ENCODE peak calls at places on chromosomes 2 and 18, in four cellular contexts. D, M, U and K are unnamed samples.

GRCh38 chr2:127584047-127584446 is 48.6 kb downstream of the MYO7B start:
- DNase-seq in M (no peak), D (no peak), U (no peak), K (no peak)

GRCh38 chr18:13444430-13445240 is 226.1 kb downstream of the LDLRAD4 start:
- DNase-seq in U (no peak), D (no peak), M (no peak), K (no peak)

GRCh38 chr2:183996825-183997823 is 601.2 kb upstream of the ZNF804A start:
- DNase-seq in M (no peak), U (no peak), D (no peak), K (peak)

GRCh38 chr2:42764096-42764495 is at the start of gene OXER1:
- DNase-seq in D (no peak), M (no peak), U (no peak), K (no peak)

GRCh38 chr2:19769513-19769912 is 132.3 kb downstream of the TTC32 start:
- DNase-seq in D (no peak), U (no peak), M (no peak), K (no peak)

GRCh38 chr2:25617948-25618646 is 55.3 kb downstream of the DTNB start:
- DNase-seq in M (no peak), D (no peak), U (peak), K (no peak)

GRCh38 chr2:201234167-201235139 is 25.9 kb upstream of the CASP8 start:
- DNase-seq in D (no peak), M (no peak), U (no peak), K (peak)

GRCh38 chr2:232300894-232301387 is 77.6 kb upstream of the ALPP start:
- DNase-seq in M (peak), U (no peak), D (no peak), K (no peak)

GRCh38 chr2:178579006-178579405 is 98.7 kb downstream of the PLEKHA3 start:
- DNase-seq in U (peak), M (no peak), D (no peak), K (no peak)

GRCh38 chr2:240393831-240394410 is 41.5 kb upstream of the GPC1 start:
- DNase-seq in D (no peak), M (no peak), U (no peak), K (no peak)

GRCh38 chr2:109176489-109176888 is 47.5 kb downstream of the SH3RF3 start:
- DNase-seq in U (no peak), M (no peak), D (no peak), K (no peak)

GRCh38 chr18:3593381-3593903 is 143.5 kb downstream of the TGIF1 start:
- DNase-seq in U (peak), D (no peak), M (no peak), K (peak)

GRCh38 chr18:45107425-45107824 is 426.7 kb downstream of the SETBP1 start:
- DNase-seq in U (peak), M (no peak), D (no peak), K (no peak)

GRCh38 chr18:8286303-8286702 is 322.9 kb upstream of the RAB12 start:
- DNase-seq in M (no peak), U (no peak), D (no peak), K (no peak)

GRCh38 chr2:205461678-205462665 is 220.3 kb upstream of the NRP2 start:
- DNase-seq in D (no peak), M (no peak), U (no peak), K (no peak)

GRCh38 chr2:2708575-2708974 is 377.5 kb upstream of the MYT1L start:
- DNase-seq in U (no peak), D (no peak), M (no peak), K (no peak)

GRCh38 chr2:219272351-219272750 is 6.8 kb upstream of the DNAJB2 start:
- DNase-seq in D (no peak), M (no peak), U (no peak), K (no peak)

GRCh38 chr2:222468338-222468737 is 44.0 kb downstream of the SGPP2 start:
- DNase-seq in D (no peak), U (no peak), M (no peak), K (peak)

GRCh38 chr2:239775623-239776440 is 249.3 kb downstream of the NDUFA10 start:
- DNase-seq in U (no peak), D (no peak), M (no peak), K (no peak)

GRCh38 chr2:181715033-181715630 is 34.8 kb upstream of the NEUROD1 start:
- DNase-seq in U (peak), M (peak), D (peak), K (peak)

GRCh38 chr2:74149249-74149530 is 1.5 kb upstream of the BOLA3 start:
- DNase-seq in D (no peak), M (no peak), U (no peak), K (no peak)

GRCh38 chr18:24300703-24301102 is 96.9 kb downstream of the OSBPL1A start:
- DNase-seq in M (no peak), D (no peak), U (no peak), K (no peak)

GRCh38 chr2:200603972-200604371 is 18.2 kb downstream of the AOX1 start:
- DNase-seq in U (peak), M (peak), D (no peak), K (no peak)

GRCh38 chr2:133421516-133422324 is 146.5 kb downstream of the NCKAP5 start:
- DNase-seq in M (peak), U (no peak), D (no peak), K (no peak)

GRCh38 chr2:179021258-179021657 is 28.7 kb downstream of the CCDC141 start:
- DNase-seq in D (no peak), M (no peak), U (no peak), K (no peak)

GRCh38 chr2:55223958-55224760 is 7.9 kb downstream of the CLHC1 start:
- DNase-seq in D (no peak), M (no peak), U (no peak), K (no peak)
- H3K4me3 ChIP-seq in D (no peak), M (no peak), U (no peak), K (no peak)

GRCh38 chr18:57427429-57428181 is 7.6 kb upstream of the ONECUT2 start:
- DNase-seq in D (no peak), U (no peak), M (no peak), K (no peak)
- H3K4me3 ChIP-seq in D (peak), U (no peak), M (no peak), K (no peak)

DNA sequence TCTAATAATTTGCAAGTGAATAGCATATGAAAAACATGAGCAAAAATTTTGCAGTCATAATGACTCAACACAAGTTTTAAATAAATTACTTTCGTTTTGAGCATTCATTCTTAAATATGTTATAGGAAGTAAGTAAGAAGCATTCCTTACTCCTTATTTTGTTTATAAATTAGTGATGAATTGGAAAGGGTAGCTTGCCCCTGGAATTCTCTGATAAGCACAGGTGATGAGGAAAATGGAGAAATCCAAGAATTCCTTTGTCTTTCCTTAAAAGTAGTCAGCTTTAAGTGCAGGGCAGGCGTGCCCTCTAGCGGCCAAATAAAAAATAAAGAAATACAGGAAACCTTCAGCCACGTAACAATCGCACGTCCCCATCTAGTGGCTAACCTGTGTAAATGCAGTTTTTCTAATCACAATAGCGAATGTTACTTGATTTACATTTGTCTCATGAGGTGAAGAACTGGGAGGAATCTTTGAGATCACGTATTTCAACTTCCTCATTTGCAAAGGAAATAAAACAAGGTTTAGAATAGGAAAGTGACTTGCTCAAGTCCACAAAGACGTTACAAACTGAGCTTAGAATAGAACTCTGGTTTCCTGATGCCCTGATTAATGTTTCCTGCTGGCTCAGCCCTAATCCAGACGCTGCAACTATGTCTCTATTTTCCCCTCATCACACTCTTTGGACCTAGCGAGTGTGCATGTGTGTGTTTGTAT is 47.2 kb upstream of the ZNG1B start:
- DNase-seq in M (peak), D (peak), U (peak), K (peak)
- H3K4me3 ChIP-seq in M (no peak), D (no peak), U (no peak), K (no peak)

DNA sequence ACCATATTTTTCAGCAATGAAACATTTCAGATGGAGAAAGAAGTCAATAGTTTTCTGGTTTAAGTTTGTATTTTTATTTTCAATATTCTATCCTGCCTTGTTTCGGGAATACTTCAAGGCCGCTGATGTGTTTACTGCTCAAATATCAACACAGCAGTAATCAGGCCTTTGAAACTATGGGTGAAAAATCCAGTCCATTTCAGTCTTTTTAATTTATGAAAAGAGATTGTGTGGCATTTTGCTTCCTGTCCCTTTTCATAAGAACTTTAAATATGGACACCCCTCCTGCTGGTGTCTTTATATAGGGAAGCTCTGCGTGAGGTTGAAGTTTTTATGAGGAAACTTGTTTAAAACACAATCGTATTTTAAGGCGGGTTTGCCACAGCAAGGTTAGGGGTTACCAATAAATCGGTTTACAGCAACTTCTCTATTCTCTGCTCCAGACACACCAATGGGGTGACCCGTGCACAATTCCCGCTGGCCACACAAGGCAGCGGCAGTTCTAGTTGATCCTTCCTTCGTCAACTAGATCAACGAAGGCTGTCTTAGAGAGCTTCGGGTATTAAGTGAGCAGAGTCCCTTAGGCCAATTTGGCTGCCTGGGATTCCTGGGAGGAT is 1.2 kb upstream of the TANC1 start:
- DNase-seq in M (peak), U (no peak), D (no peak), K (peak)
- H3K4me3 ChIP-seq in M (peak), U (peak), D (peak), K (peak)

DNA sequence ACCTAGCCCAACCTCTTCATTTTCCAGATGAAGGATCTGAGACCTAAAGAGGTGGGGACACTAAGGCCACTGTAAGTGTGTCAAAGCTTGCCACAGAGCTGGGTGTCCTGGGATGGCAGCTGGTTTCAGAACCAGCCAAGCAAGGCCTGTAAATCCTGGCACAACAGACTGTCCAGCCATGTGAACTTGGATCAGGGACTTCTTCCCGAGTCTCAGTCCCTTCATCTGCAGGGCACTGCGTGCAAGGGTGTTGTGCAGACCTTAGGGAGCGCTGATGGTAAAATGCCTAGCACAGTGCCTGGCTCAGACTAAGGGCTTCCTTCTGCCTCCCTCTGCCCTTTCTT is 124.8 kb downstream of the INHBB start:
- DNase-seq in D (no peak), M (no peak), U (no peak), K (no peak)
- H3K4me3 ChIP-seq in D (no peak), M (no peak), U (no peak), K (no peak)

GRCh38 chr2:30239308-30240161 is 8.2 kb downstream of the LBH start:
- DNase-seq in U (no peak), D (peak), M (peak), K (peak)

GRCh38 chr2:30240162-30240696 is 8.9 kb downstream of the LBH start:
- DNase-seq in M (no peak), D (no peak), U (no peak), K (no peak)

GRCh38 chr2:30236591-30237245 is 5.4 kb downstream of the LBH start:
- DNase-seq in M (no peak), U (no peak), D (no peak), K (no peak)

GRCh38 chr2:30237346-30238142 is 6.2 kb downstream of the LBH start:
- DNase-seq in D (no peak), U (no peak), M (no peak), K (no peak)

DNA sequence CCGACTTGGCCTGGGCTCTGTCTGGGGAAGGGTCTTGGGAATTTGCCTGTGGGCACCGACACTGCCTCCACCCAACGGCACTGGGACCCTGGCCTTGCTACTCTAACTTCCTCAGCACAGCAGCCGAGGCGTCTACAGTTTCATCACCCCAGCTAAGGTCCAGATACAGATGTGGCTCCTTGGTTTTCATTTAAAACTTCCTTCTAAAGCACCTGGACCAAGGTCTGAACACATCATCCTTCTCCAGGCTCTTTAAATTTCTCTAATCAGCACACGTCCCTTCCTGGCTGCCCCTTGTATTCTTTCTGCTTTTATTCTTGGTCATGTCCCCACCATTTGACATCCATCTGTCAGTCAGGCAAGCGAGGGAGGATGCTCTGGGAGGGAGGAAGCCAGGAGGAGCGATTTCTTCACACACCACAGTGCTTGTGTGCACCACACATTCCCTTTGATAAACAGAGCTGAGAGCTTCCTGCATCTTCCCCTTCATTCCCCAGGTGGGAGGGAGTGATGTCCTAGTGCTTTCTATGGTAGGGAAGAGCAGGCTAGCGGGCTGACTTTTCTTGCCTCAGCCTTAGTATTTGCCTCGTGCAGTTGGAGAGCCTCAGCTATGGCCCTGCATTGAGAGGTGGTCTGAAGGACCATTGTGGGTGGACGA is 6.9 kb downstream of the LBH start:
- DNase-seq in U (no peak), M (no peak), D (no peak), K (no peak)
- H3K4me3 ChIP-seq in U (no peak), M (no peak), D (no peak), K (no peak)

GRCh38 chr2:68643011-68643873 is at the start of gene PROKR1:
- DNase-seq in M (peak), D (peak), U (peak), K (no peak)
- H3K4me3 ChIP-seq in M (peak), D (peak), U (peak), K (peak)

DNA sequence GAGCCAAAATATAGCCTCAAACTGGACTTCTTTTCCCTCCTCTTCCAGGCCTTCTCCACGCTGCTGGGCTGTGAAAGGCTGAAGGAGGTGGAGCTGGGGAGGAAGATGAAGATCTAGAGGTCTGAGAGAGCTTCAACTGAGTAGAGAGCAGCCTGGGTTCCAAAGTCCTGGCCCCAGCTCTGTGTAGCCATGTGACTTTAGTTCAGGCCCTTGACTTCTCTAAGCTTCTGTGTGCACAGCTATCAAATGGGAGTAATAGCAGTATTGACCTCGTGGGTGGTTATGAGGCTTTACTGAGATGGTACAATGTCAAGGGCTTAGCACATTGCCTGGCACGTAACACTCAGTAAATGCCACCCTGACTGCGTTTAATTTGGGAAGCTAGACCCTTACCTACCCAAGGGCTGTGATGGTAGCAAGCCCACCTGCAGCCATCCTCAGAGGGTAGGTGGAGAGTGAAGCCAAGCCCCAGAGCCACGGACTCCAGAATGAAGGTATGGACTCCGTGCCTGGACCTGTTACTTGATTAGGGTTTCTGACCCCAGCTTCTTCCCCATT is 38.4 kb downstream of the SERTAD2 start:
- DNase-seq in M (no peak), U (no peak), D (no peak), K (no peak)
- H3K4me3 ChIP-seq in M (no peak), U (no peak), D (no peak), K (no peak)

GRCh38 chr2:10278029-10278762 is 24.5 kb upstream of the HPCAL1 start:
- DNase-seq in D (no peak), M (no peak), U (peak), K (no peak)
- H3K4me3 ChIP-seq in D (no peak), M (no peak), U (no peak), K (no peak)

GRCh38 chr2:167294031-167294774 is 405.9 kb downstream of the XIRP2 start:
- DNase-seq in U (peak), D (no peak), M (peak), K (no peak)
- H3K4me3 ChIP-seq in U (peak), D (peak), M (no peak), K (peak)